ENCODE peak calls at places on chromosomes 12 and 14, in seven cellular contexts. C, J, V, P, T, O and A are unnamed samples.
A peak's percentile ranks its signal among the peaks of the same experiment; 100 is the strongest.

GRCh38 chr12:125140918-125141573 is 75.8 kb downstream of the AACS start:
- DNase-seq in V (no peak), O (no peak), C (no peak), P (no peak), J (no peak), T (no peak), A (no peak)

GRCh38 chr12:51001799-51002198 is 24.4 kb downstream of the SLC11A2 start:
- DNase-seq in O (no peak), J (no peak), C (no peak), T (no peak), V (no peak), P (no peak), A (no peak)

GRCh38 chr14:93674343-93674742 is 113.9 kb downstream of the PRIMA1 start:
- DNase-seq in O (no peak), V (no peak), C (no peak), T (no peak), P (no peak), J (no peak), A (no peak)

GRCh38 chr14:31937730-31938346 is 139.3 kb upstream of the ARHGAP5 start:
- DNase-seq in O (no peak), P (peak; percentile 4), J (no peak), V (peak; percentile 9), C (no peak), T (peak; percentile 26), A (no peak)

GRCh38 chr12:91043408-91043807 is 14.4 kb downstream of the KERA start:
- DNase-seq in J (no peak), V (no peak), O (no peak), T (no peak), C (peak; percentile 12), P (no peak), A (no peak)

GRCh38 chr12:31715283-31715825 is 13.5 kb downstream of the AMN1 start:
- DNase-seq in O (no peak), P (peak; percentile 79), V (no peak), T (no peak), J (no peak), C (no peak), A (peak; percentile 72)

GRCh38 chr14:22552827-22553076 is 36.3 kb downstream of the DAD1 start:
- DNase-seq in V (no peak), C (no peak), P (no peak), T (no peak), O (no peak), J (no peak), A (no peak)

GRCh38 chr14:68627868-68628604 is 164.8 kb downstream of the ZFP36L1 start:
- DNase-seq in C (no peak), J (peak; percentile 27), O (peak; percentile 71), V (peak; percentile 86), T (peak; percentile 60), P (no peak), A (peak; percentile 40)

GRCh38 chr12:53236443-53237111 is 4.6 kb upstream of the RARG start:
- DNase-seq in C (no peak), O (no peak), V (no peak), T (no peak), P (no peak), J (no peak), A (no peak)

GRCh38 chr12:122837306-122838265 is 2.3 kb downstream of the HIP1R start:
- DNase-seq in V (no peak), P (no peak), C (no peak), T (no peak), J (no peak), O (no peak), A (no peak)

GRCh38 chr12:54977857-54978256 is 6.7 kb downstream of the TESPA1 start:
- DNase-seq in P (no peak), O (no peak), C (no peak), V (no peak), T (no peak), J (no peak), A (no peak)

GRCh38 chr14:33457021-33457420 is 493.9 kb downstream of the EGLN3 start:
- DNase-seq in P (no peak), O (no peak), J (no peak), C (no peak), V (no peak), T (no peak), A (no peak)

GRCh38 chr14:24775919-24776318 is 141.9 kb upstream of the GZMB start:
- DNase-seq in T (no peak), C (no peak), V (no peak), O (no peak), P (no peak), J (no peak), A (no peak)

GRCh38 chr12:66688836-66689439 is 10.1 kb upstream of the GRIP1 start:
- DNase-seq in O (peak; percentile 13), J (no peak), C (peak; percentile 80), T (no peak), V (peak; percentile 7), P (peak; percentile 82), A (no peak)

GRCh38 chr12:53049582-53050318 is at the start of gene TNS2:
- DNase-seq in C (peak; percentile 35), J (no peak), T (peak; percentile 89), P (no peak), V (no peak), O (peak; percentile 84), A (no peak)

GRCh38 chr12:58288191-58288590 is 346.8 kb downstream of the ATP23 start:
- DNase-seq in V (no peak), O (no peak), J (no peak), P (no peak), T (no peak), C (no peak), A (no peak)

GRCh38 chr14:95024380-95024779 is 132.9 kb downstream of the DICER1 start:
- DNase-seq in V (no peak), O (no peak), P (no peak), T (no peak), C (no peak), J (no peak), A (no peak)